ENCODE peak calls at places on chromosomes 12 and 14, in five cellular contexts. One of them, this sample, is unnamed.

GRCh38 chr14:68637106-68638021 is 155.5 kb downstream of the ZFP36L1 start:
- DNase-seq in activated CD4-positive, alpha-beta T cell treated with anti-CD3 and anti-CD28 coated beads for 48 hours: peak; percentile 25
- DNase-seq in effector memory CD4-positive, alpha-beta T cell: no peak
- DNase-seq in activated T-cell treated with anti-CD3 and anti-CD28 coated beads, Interleukin-2, amount 50 U/mL, for 4 hours: no peak
- DNase-seq in M059J: peak; percentile 23
- DNase-seq in this sample: no peak

GRCh38 chr12:112836736-112837628 is 45.4 kb downstream of the RPH3A start:
- DNase-seq in activated CD4-positive, alpha-beta T cell treated with anti-CD3 and anti-CD28 coated beads for 48 hours: no peak
- DNase-seq in effector memory CD4-positive, alpha-beta T cell: no peak
- DNase-seq in activated T-cell treated with anti-CD3 and anti-CD28 coated beads, Interleukin-2, amount 50 U/mL, for 4 hours: no peak
- DNase-seq in M059J: no peak
- DNase-seq in this sample: no peak

GRCh38 chr14:62689741-62690140 is 355.5 kb downstream of the KCNH5 start:
- DNase-seq in M059J: no peak
- DNase-seq in activated T-cell treated with anti-CD3 and anti-CD28 coated beads, Interleukin-2, amount 50 U/mL, for 4 hours: no peak
- DNase-seq in effector memory CD4-positive, alpha-beta T cell: no peak
- DNase-seq in activated CD4-positive, alpha-beta T cell treated with anti-CD3 and anti-CD28 coated beads for 48 hours: no peak
- DNase-seq in this sample: no peak

GRCh38 chr12:58977476-58977875 is 57.2 kb upstream of the LRIG3 start:
- DNase-seq in effector memory CD4-positive, alpha-beta T cell: no peak
- DNase-seq in activated CD4-positive, alpha-beta T cell treated with anti-CD3 and anti-CD28 coated beads for 48 hours: no peak
- DNase-seq in activated T-cell treated with anti-CD3 and anti-CD28 coated beads, Interleukin-2, amount 50 U/mL, for 4 hours: no peak
- DNase-seq in M059J: no peak
- DNase-seq in this sample: no peak

GRCh38 chr14:104355101-104355691 is 216.8 kb downstream of the KIF26A start:
- DNase-seq in effector memory CD4-positive, alpha-beta T cell: no peak
- DNase-seq in activated T-cell treated with anti-CD3 and anti-CD28 coated beads, Interleukin-2, amount 50 U/mL, for 4 hours: peak; percentile 2
- DNase-seq in M059J: no peak
- DNase-seq in activated CD4-positive, alpha-beta T cell treated with anti-CD3 and anti-CD28 coated beads for 48 hours: no peak
- DNase-seq in this sample: no peak

GRCh38 chr12:64860446-64860998 is 36.1 kb downstream of the TBC1D30 start:
- DNase-seq in M059J: no peak
- DNase-seq in activated CD4-positive, alpha-beta T cell treated with anti-CD3 and anti-CD28 coated beads for 48 hours: no peak
- DNase-seq in effector memory CD4-positive, alpha-beta T cell: no peak
- DNase-seq in activated T-cell treated with anti-CD3 and anti-CD28 coated beads, Interleukin-2, amount 50 U/mL, for 4 hours: no peak
- DNase-seq in this sample: no peak

GRCh38 chr12:118377005-118377890 is 893 bp downstream of the SUDS3 start:
- DNase-seq in activated CD4-positive, alpha-beta T cell treated with anti-CD3 and anti-CD28 coated beads for 48 hours: no peak
- DNase-seq in activated T-cell treated with anti-CD3 and anti-CD28 coated beads, Interleukin-2, amount 50 U/mL, for 4 hours: no peak
- DNase-seq in M059J: no peak
- DNase-seq in effector memory CD4-positive, alpha-beta T cell: no peak
- DNase-seq in this sample: no peak

GRCh38 chr12:112586148-112586783 is 167.5 kb downstream of the PTPN11 start:
- DNase-seq in activated CD4-positive, alpha-beta T cell treated with anti-CD3 and anti-CD28 coated beads for 48 hours: no peak
- DNase-seq in activated T-cell treated with anti-CD3 and anti-CD28 coated beads, Interleukin-2, amount 50 U/mL, for 4 hours: no peak
- DNase-seq in M059J: no peak
- DNase-seq in effector memory CD4-positive, alpha-beta T cell: no peak
- DNase-seq in this sample: no peak

GRCh38 chr12:76337583-76337982 is 10.6 kb downstream of the BBS10 start:
- DNase-seq in M059J: peak; percentile 67
- DNase-seq in activated CD4-positive, alpha-beta T cell treated with anti-CD3 and anti-CD28 coated beads for 48 hours: no peak
- DNase-seq in effector memory CD4-positive, alpha-beta T cell: no peak
- DNase-seq in activated T-cell treated with anti-CD3 and anti-CD28 coated beads, Interleukin-2, amount 50 U/mL, for 4 hours: no peak
- DNase-seq in this sample: no peak

This sample was measured in T-helper 9 cell.